ENCODE peak calls at places on chromosome 21, in six cellular contexts. C is neuronal stem cell, F is H1, M is mesenchymal stem cell, Y is IMR-90, N is H9. I is an unnamed sample.

GRCh38 chr21:32143222-32143939 is 135.5 kb downstream of the MIS18A start:
- DNase-seq in C (peak; percentile 17), F (no peak), M (no peak), Y (peak; percentile 3), N (peak; percentile 43), I (no peak)

GRCh38 chr21:37381883-37382585 is 15.5 kb downstream of the DYRK1A start:
- DNase-seq in C (no peak), F (no peak), M (no peak), Y (peak; percentile 34), N (no peak), I (no peak)

GRCh38 chr21:39537571-39537970 is 75.2 kb upstream of the B3GALT5 start:
- DNase-seq in C (no peak), F (peak; percentile 74), M (no peak), Y (no peak), N (peak; percentile 76), I (no peak)

GRCh38 chr21:18142639-18143038 is 102.0 kb upstream of the CHODL start:
- DNase-seq in C (no peak), F (no peak), M (no peak), Y (no peak), N (no peak), I (no peak)

GRCh38 chr21:35697321-35697808 is 363.0 kb downstream of the SETD4 start:
- DNase-seq in C (no peak), F (no peak), M (peak; percentile 64), Y (peak; percentile 35), N (no peak), I (no peak)

GRCh38 chr21:14545906-14546480 is at the start of gene SAMSN1:
- DNase-seq in C (no peak), F (no peak), M (peak; percentile 26), Y (no peak), N (no peak), I (no peak)

GRCh38 chr21:42383331-42383730 is 12.5 kb downstream of the TMPRSS3 start:
- DNase-seq in C (no peak), F (no peak), M (no peak), Y (no peak), N (no peak), I (no peak)

GRCh38 chr21:31198575-31198974 is 145.5 kb downstream of the TIAM1 start:
- DNase-seq in C (peak; percentile 37), F (no peak), M (peak; percentile 65), Y (peak; percentile 62), N (no peak), I (peak; percentile 49)

GRCh38 chr21:39004776-39005605 is 178.3 kb downstream of the PSMG1 start:
- DNase-seq in C (no peak), F (no peak), M (peak; percentile 75), Y (peak; percentile 26), N (peak; percentile 63), I (no peak)

GRCh38 chr21:30072496-30072895 is 94.1 kb downstream of the CLDN17 start:
- DNase-seq in C (no peak), F (peak; percentile 68), M (no peak), Y (no peak), N (peak; percentile 78), I (peak; percentile 83)

GRCh38 chr21:32046191-32046590 is 173.4 kb downstream of the HUNK start:
- DNase-seq in C (no peak), F (no peak), M (no peak), Y (no peak), N (no peak), I (no peak)

GRCh38 chr21:25385912-25386474 is 221.3 kb downstream of the MRPL39 start:
- DNase-seq in C (peak; percentile 58), F (no peak), M (peak; percentile 45), Y (peak; percentile 77), N (peak; percentile 46), I (peak; percentile 83)

GRCh38 chr21:25895565-25896205 is 160.9 kb downstream of the GABPA start:
- DNase-seq in C (no peak), F (no peak), M (peak; percentile 60), Y (peak; percentile 45), N (no peak), I (no peak)

GRCh38 chr21:31658053-31658452 is 1.4 kb upstream of the SOD1 start:
- DNase-seq in C (no peak), F (no peak), M (no peak), Y (no peak), N (no peak), I (no peak)

GRCh38 chr21:41858466-41859296 is 20.5 kb downstream of the PRDM15 start:
- DNase-seq in C (no peak), F (no peak), M (no peak), Y (no peak), N (no peak), I (no peak)

GRCh38 chr21:42127164-42128125 is 56.3 kb downstream of the UMODL1 start:
- DNase-seq in C (no peak), F (no peak), M (no peak), Y (no peak), N (no peak), I (no peak)

GRCh38 chr21:41768371-41769042 is 1.7 kb upstream of the RIPK4 start:
- DNase-seq in C (no peak), F (no peak), M (peak; percentile 29), Y (peak; percentile 85), N (peak; percentile 79), I (peak; percentile 92)

GRCh38 chr21:20272791-20273362 is 725.3 kb upstream of the NCAM2 start:
- DNase-seq in C (no peak), F (no peak), M (no peak), Y (no peak), N (peak; percentile 27), I (peak; percentile 77)

GRCh38 chr21:15928686-15929085 is 198.9 kb downstream of the USP25 start:
- DNase-seq in C (no peak), F (no peak), M (no peak), Y (no peak), N (no peak), I (no peak)

GRCh38 chr21:18477059-18477458 is 73.5 kb upstream of the TMPRSS15 start:
- DNase-seq in C (no peak), F (no peak), M (no peak), Y (no peak), N (no peak), I (no peak)

GRCh38 chr21:41958886-41959563 is 5.2 kb upstream of the C2CD2 start:
- DNase-seq in C (no peak), F (no peak), M (no peak), Y (no peak), N (no peak), I (no peak)

GRCh38 chr21:15409031-15409430 is 320.8 kb upstream of the USP25 start:
- DNase-seq in C (no peak), F (no peak), M (no peak), Y (no peak), N (no peak), I (no peak)

GRCh38 chr21:36647279-36648093 is 51.4 kb upstream of the SIM2 start:
- DNase-seq in C (no peak), F (no peak), M (peak; percentile 61), Y (peak; percentile 48), N (peak; percentile 57), I (peak; percentile 94)

GRCh38 chr21:42097860-42098259 is 26.7 kb downstream of the UMODL1 start:
- DNase-seq in C (no peak), F (no peak), M (peak; percentile 100), Y (peak; percentile 99), N (no peak), I (no peak)

GRCh38 chr21:38289697-38290096 is 32.9 kb downstream of the KCNJ15 start:
- DNase-seq in C (no peak), F (no peak), M (peak; percentile 99), Y (peak; percentile 98), N (no peak), I (peak; percentile 21)

DNA sequence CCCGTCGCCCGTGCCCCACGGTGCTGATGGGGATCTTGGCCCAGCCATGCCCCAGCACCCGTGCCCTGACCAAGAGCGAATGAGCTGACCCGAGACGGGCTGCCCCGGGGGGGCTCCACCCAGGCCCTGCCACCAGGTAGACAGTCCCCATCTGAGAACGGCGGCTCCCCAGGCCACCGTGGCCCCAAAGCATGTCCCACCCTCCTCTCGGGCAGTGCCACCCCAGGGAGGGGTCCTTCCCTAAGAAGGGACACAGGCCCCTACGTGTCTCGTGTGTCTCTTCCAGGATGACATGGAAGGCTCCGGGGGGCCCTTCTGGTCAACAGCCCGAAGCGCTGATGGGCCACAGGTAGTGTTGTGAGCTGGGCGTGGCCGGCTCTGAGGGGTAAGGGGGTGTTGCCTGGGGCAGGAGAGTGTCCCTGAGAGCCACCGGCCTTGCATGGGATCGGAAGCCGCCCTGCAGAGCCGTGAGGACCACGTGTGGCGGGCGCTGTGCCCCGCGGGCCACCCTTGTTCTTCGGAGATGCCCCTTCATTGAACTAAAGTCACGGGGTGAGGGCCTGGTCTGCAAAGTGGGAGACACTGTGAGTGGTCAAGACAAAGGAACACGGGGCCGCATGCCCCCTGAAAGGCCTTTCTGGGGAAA is 55.0 kb downstream of the SLC19A1 start:
- DNase-seq in C (no peak), F (no peak), M (no peak), Y (no peak), N (no peak), I (no peak)
- H2BK15ac ChIP-seq in C (no peak overlapping the region), F (no peak overlapping the region), M (no peak overlapping the region), Y (no peak overlapping the region), N (no peak overlapping the region), I (no peak overlapping the region)

DNA sequence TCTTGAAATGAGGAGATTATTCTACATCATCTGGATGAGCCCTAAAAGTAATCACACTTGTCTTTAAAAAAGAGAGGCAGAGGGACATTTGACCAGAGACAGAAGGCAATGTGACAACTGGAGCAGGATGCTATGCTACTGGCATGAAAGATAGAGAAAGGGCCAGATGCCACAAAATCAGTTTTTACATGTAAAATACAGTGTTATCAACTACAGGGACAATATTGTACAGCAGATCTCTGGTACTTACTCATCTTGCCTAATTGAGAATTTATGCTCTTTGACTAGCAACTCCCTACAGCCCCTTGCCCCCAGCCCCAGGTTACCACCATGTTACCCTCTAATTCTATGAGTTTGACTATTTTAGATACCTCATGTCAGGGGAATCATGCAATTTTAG is 633.4 kb downstream of the LTN1 start:
- DNase-seq in C (no peak), F (no peak), M (no peak), Y (no peak), N (no peak), I (no peak)
- H2BK15ac ChIP-seq in C (no peak overlapping the region), F (no peak overlapping the region), M (no peak overlapping the region), Y (no peak overlapping the region), N (no peak overlapping the region), I (no peak overlapping the region)

DNA sequence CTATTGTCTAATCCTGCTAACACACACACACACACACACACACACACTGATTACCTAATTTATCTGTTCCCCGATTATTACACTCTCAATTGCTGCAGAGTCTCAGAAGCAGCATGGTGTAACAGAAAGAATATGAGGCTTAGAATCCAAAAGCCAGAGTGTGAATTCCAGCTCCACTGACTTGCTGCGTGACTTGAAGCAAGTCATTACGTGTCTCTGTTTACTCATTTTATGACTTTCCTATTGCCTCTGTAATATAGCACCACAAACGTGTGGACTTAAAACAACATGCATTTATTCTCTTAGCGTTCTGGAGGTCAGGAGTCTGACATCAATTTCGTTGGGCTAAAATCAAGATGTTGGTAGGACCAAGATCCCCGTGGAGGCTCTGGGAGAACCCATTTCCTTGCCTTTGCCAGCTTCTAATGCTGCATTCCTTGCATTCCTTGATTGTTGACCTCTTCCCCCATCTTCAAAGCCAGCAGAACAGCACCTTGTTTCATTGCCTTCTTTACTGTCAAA is 55.9 kb upstream of the ATP5PO start:
- DNase-seq in C (no peak), F (no peak), M (peak; percentile 91), Y (peak; percentile 22), N (no peak), I (peak; percentile 82)
- H2BK15ac ChIP-seq in C (no peak overlapping the region), F (no peak overlapping the region), M (no peak overlapping the region), Y (peak overlapping the region; percentile 15), N (no peak overlapping the region), I (no peak overlapping the region)

GRCh38 chr21:44450999-44451398 is 4.3 kb upstream of the LRRC3 start:
- DNase-seq in C (no peak), F (no peak), M (no peak), Y (no peak), N (peak; percentile 24), I (no peak)
- H2BK15ac ChIP-seq in C (no peak overlapping the region), F (no peak overlapping the region), M (no peak overlapping the region), Y (no peak overlapping the region), N (no peak overlapping the region), I (no peak overlapping the region)

I was measured in mesendoderm.